ENCODE peak calls at places on chromosomes 3 and 15, in four cellular contexts. R is tibial nerve, K is astrocyte of the spinal cord, A is IMR-90. I is an unnamed sample.

GRCh38 chr3:96209703-96210102 is 604.7 kb upstream of the EPHA6 start:
- DNase-seq in K (no peak), R (no peak), A (no peak), I (no peak)

GRCh38 chr3:25009665-25010064 is 418.4 kb upstream of the RARB start:
- DNase-seq in A (no peak), K (no peak), R (no peak), I (no peak)

GRCh38 chr3:104825116-104825515 is 541.6 kb upstream of the ALCAM start:
- DNase-seq in K (peak), A (peak), R (no peak), I (no peak)

GRCh38 chr3:185069583-185070030 is 83.3 kb downstream of the C3orf70 start:
- DNase-seq in K (no peak), R (no peak), A (no peak), I (no peak)

GRCh38 chr15:68623301-68623892 is 44.6 kb downstream of the CORO2B start:
- DNase-seq in R (no peak), A (peak), K (peak), I (no peak)

GRCh38 chr3:126613481-126614187 is 41.3 kb downstream of the TXNRD3 start:
- DNase-seq in R (no peak), A (peak), K (no peak), I (no peak)

GRCh38 chr3:128491900-128492352 is 1.1 kb downstream of the GATA2 start:
- DNase-seq in K (peak), A (no peak), R (no peak), I (peak)

GRCh38 chr15:65993226-65993625 is 123.9 kb downstream of the RAB11A start:
- DNase-seq in R (no peak), A (no peak), K (no peak), I (no peak)

GRCh38 chr3:62632510-62633294 is 242.5 kb downstream of the CADPS start:
- DNase-seq in R (no peak), A (no peak), K (no peak), I (no peak)
- TF ChIP-seq CTCF in R (no peak), A (no peak), K (no peak), I (no peak)

DNA sequence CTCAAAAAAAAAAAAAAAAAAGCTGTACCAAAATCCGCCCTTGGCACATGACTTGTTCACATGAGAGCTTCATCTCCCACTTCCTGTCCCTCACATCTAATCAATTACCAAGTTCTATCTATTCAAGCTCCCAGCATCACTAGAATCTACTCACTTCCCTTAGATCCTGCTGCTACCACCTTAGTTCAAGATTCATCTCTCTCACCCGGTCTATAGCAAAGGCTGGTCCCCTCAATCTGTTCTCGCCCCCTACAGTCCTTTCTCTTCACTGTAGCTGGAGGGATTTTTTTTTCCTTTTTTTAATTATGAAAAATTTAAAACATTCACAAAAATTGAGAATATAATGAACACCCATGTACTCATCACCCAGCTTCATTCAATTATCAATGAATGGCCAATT is 16.7 kb upstream of the GPR160 start:
- DNase-seq in A (no peak), R (no peak), K (no peak), I (no peak)
- TF ChIP-seq CTCF in A (peak), R (no peak), K (peak), I (no peak)

DNA sequence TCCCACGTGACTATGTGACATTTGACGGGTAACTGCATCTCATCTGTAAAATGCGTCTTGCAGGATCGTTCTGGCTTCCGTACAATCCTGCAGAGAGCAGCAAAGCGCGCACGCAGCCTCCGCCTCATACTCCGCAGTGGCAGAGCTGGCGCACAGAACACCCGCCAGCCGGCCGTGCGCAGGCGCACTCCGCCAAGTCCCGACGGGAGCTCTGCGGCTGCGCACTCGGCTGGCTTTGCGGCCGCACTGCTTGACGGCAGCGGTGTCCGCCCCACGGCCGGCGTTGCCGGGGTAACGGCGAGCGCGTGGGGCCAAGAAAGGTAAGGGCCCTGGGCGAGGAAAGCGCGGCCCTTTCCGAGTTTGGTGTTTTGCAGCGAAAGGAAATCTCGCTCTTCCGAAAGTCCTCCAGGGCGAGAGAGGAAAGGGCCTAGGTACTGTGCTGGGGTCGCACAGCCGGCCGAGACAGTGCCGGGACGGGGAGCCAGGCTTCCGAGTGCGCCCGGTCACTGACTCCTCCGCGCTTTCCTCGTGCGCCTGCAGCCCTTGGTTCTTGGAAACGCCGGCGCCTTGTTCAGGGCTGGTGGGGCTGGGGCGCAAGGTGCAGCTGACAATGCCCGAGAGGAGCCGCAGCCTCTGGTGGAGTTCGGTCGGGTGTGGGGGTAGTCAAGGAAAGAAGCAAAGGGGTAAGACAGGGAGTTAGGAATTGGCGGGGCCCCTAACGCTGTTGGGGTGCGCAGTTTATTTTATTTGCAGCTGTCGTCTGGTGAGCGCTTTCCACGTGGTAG is at the start of gene TSEN2:
- DNase-seq in R (peak), K (peak), A (peak), I (peak)
- TF ChIP-seq CTCF in R (no peak), K (peak), A (peak), I (no peak)

DNA sequence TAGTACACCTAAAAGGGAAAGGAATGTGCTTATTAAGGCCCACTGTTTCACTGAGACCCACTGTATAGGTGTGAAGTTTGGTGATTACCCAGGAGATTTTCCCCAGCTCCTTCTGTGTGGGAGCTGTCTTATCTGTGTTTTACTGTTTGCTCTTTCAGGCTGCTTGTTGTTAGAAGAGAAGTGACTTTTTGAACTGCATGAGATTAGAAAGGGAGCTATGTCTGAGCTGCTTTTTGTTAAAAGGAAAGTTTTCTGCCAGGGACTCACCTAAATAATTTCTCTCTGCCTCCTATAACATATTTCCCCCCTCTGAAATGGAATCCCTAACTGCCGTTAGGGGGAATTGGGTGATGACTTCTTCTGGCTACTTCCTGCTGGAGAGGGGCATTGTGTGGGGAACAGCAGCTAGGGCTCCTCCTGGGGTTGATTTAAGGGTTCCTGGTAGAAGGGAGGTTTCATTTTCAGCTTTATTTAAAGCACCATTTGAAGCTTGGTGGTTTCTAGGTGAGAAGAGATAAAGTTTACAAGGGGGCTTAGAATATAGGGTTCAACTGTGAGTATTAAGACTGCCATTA is 77.1 kb upstream of the ATP11B start:
- DNase-seq in A (no peak), R (no peak), K (no peak), I (no peak)
- TF ChIP-seq CTCF in A (no peak), R (no peak), K (no peak), I (no peak)

I was measured in mesothelial cell of epicardium.